ENCODE peak calls at places on chromosomes 12 and 14, in eight cellular contexts. One of them, this sample, is unnamed. For H3K27me3, the result is how much of the 10 kb centered on the place peaks cover.

GRCh38 chr14:31461545-31461944 is 4.2 kb upstream of the DTD2 start:
- DNase-seq in endodermal cell: no peak
- DNase-seq in endothelial cell of umbilical vein: no peak
- DNase-seq in dorsolateral prefrontal cortex: no peak
- DNase-seq in AG04450: no peak
- DNase-seq in transverse colon: no peak
- DNase-seq in A673: no peak
- DNase-seq in neural progenitor cell: no peak
- DNase-seq in this sample: no peak

GRCh38 chr12:92208613-92209121 is 63.0 kb upstream of the BTG1 start:
- DNase-seq in endodermal cell: no peak
- DNase-seq in endothelial cell of umbilical vein: peak
- DNase-seq in dorsolateral prefrontal cortex: no peak
- DNase-seq in AG04450: no peak
- DNase-seq in transverse colon: no peak
- DNase-seq in A673: peak
- DNase-seq in neural progenitor cell: peak
- DNase-seq in this sample: peak

GRCh38 chr12:49808686-49809368 is 19.4 kb downstream of the NCKAP5L start:
- DNase-seq in endodermal cell: peak
- DNase-seq in endothelial cell of umbilical vein: no peak
- DNase-seq in dorsolateral prefrontal cortex: peak
- DNase-seq in AG04450: no peak
- DNase-seq in transverse colon: no peak
- DNase-seq in A673: no peak
- DNase-seq in neural progenitor cell: peak
- DNase-seq in this sample: no peak

GRCh38 chr14:72924332-72924731 is 1.9 kb upstream of the DCAF4 start:
- DNase-seq in endodermal cell: peak
- DNase-seq in endothelial cell of umbilical vein: no peak
- DNase-seq in dorsolateral prefrontal cortex: no peak
- DNase-seq in AG04450: no peak
- DNase-seq in transverse colon: no peak
- DNase-seq in A673: no peak
- DNase-seq in neural progenitor cell: no peak
- DNase-seq in this sample: no peak

GRCh38 chr12:65903680-65904403 is 79.6 kb downstream of the HMGA2 start:
- DNase-seq in endodermal cell: no peak
- DNase-seq in endothelial cell of umbilical vein: no peak
- DNase-seq in dorsolateral prefrontal cortex: no peak
- DNase-seq in AG04450: no peak
- DNase-seq in transverse colon: no peak
- DNase-seq in A673: no peak
- DNase-seq in neural progenitor cell: no peak
- DNase-seq in this sample: no peak

GRCh38 chr14:57657487-57657886 is 163.8 kb upstream of the CCDC198 start:
- DNase-seq in endodermal cell: no peak
- DNase-seq in endothelial cell of umbilical vein: no peak
- DNase-seq in dorsolateral prefrontal cortex: no peak
- DNase-seq in AG04450: peak
- DNase-seq in transverse colon: no peak
- DNase-seq in A673: no peak
- DNase-seq in neural progenitor cell: no peak
- DNase-seq in this sample: no peak

GRCh38 chr12:50061946-50062725 is 4.7 kb downstream of the ASIC1 start:
- DNase-seq in endodermal cell: no peak
- DNase-seq in endothelial cell of umbilical vein: no peak
- DNase-seq in dorsolateral prefrontal cortex: no peak
- DNase-seq in AG04450: no peak
- DNase-seq in transverse colon: no peak
- DNase-seq in A673: no peak
- DNase-seq in neural progenitor cell: no peak
- DNase-seq in this sample: no peak

GRCh38 chr12:55935742-55936151 is 4.8 kb downstream of the DGKA start:
- DNase-seq in endodermal cell: peak
- DNase-seq in endothelial cell of umbilical vein: no peak
- DNase-seq in dorsolateral prefrontal cortex: no peak
- DNase-seq in AG04450: no peak
- DNase-seq in transverse colon: no peak
- DNase-seq in A673: no peak
- DNase-seq in neural progenitor cell: no peak
- DNase-seq in this sample: no peak

GRCh38 chr12:8590842-8591545 is 21.7 kb downstream of the AICDA start:
- DNase-seq in endodermal cell: peak
- DNase-seq in endothelial cell of umbilical vein: no peak
- DNase-seq in dorsolateral prefrontal cortex: no peak
- DNase-seq in AG04450: no peak
- DNase-seq in transverse colon: no peak
- DNase-seq in A673: no peak
- DNase-seq in neural progenitor cell: no peak
- DNase-seq in this sample: no peak

GRCh38 chr12:108839011-108839889 is 18.1 kb downstream of the SSH1 start:
- DNase-seq in endodermal cell: no peak
- DNase-seq in endothelial cell of umbilical vein: peak
- DNase-seq in dorsolateral prefrontal cortex: no peak
- DNase-seq in AG04450: no peak
- DNase-seq in transverse colon: no peak
- DNase-seq in A673: no peak
- DNase-seq in neural progenitor cell: no peak
- DNase-seq in this sample: no peak

GRCh38 chr12:104535383-104535782 is 78.6 kb downstream of the CHST11 start:
- DNase-seq in endodermal cell: no peak
- DNase-seq in endothelial cell of umbilical vein: no peak
- DNase-seq in dorsolateral prefrontal cortex: no peak
- DNase-seq in AG04450: peak
- DNase-seq in transverse colon: no peak
- DNase-seq in A673: no peak
- DNase-seq in neural progenitor cell: no peak
- DNase-seq in this sample: no peak

GRCh38 chr12:95574799-95575452 is 23.6 kb upstream of the USP44 start:
- DNase-seq in endodermal cell: peak
- DNase-seq in endothelial cell of umbilical vein: peak
- DNase-seq in dorsolateral prefrontal cortex: no peak
- DNase-seq in AG04450: no peak
- DNase-seq in transverse colon: no peak
- DNase-seq in A673: peak
- DNase-seq in neural progenitor cell: peak
- DNase-seq in this sample: no peak

GRCh38 chr12:9961106-9961505 is 10.1 kb upstream of the CLEC12A start:
- DNase-seq in endodermal cell: no peak
- DNase-seq in endothelial cell of umbilical vein: no peak
- DNase-seq in dorsolateral prefrontal cortex: no peak
- DNase-seq in AG04450: no peak
- DNase-seq in transverse colon: no peak
- DNase-seq in A673: no peak
- DNase-seq in neural progenitor cell: no peak
- DNase-seq in this sample: no peak

GRCh38 chr12:120231316-120232011 is 30.6 kb upstream of the RPLP0 start:
- DNase-seq in endodermal cell: peak
- DNase-seq in endothelial cell of umbilical vein: peak
- DNase-seq in dorsolateral prefrontal cortex: no peak
- DNase-seq in AG04450: peak
- DNase-seq in transverse colon: peak
- DNase-seq in A673: peak
- DNase-seq in neural progenitor cell: no peak
- DNase-seq in this sample: peak

GRCh38 chr14:96117997-96118790 is 79.0 kb downstream of the C14orf132 start:
- DNase-seq in endodermal cell: no peak
- DNase-seq in endothelial cell of umbilical vein: no peak
- DNase-seq in dorsolateral prefrontal cortex: no peak
- DNase-seq in AG04450: no peak
- DNase-seq in transverse colon: no peak
- DNase-seq in A673: no peak
- DNase-seq in neural progenitor cell: no peak
- DNase-seq in this sample: no peak

GRCh38 chr14:31059152-31059924 is 33.2 kb upstream of the STRN3 start:
- DNase-seq in endodermal cell: peak
- DNase-seq in endothelial cell of umbilical vein: no peak
- DNase-seq in dorsolateral prefrontal cortex: no peak
- DNase-seq in AG04450: peak
- DNase-seq in transverse colon: peak
- DNase-seq in A673: peak
- DNase-seq in neural progenitor cell: peak
- DNase-seq in this sample: peak

GRCh38 chr12:119992129-119992705 is 3.2 kb downstream of the BICDL1 start:
- DNase-seq in endodermal cell: no peak
- DNase-seq in endothelial cell of umbilical vein: no peak
- DNase-seq in dorsolateral prefrontal cortex: no peak
- DNase-seq in AG04450: no peak
- DNase-seq in transverse colon: no peak
- DNase-seq in A673: no peak
- DNase-seq in neural progenitor cell: no peak
- DNase-seq in this sample: no peak

GRCh38 chr14:100552524-100553125 is 34.6 kb downstream of the BEGAIN start:
- DNase-seq in endodermal cell: no peak
- DNase-seq in endothelial cell of umbilical vein: no peak
- DNase-seq in dorsolateral prefrontal cortex: no peak
- DNase-seq in AG04450: no peak
- DNase-seq in transverse colon: no peak
- DNase-seq in A673: no peak
- DNase-seq in neural progenitor cell: no peak
- DNase-seq in this sample: no peak

GRCh38 chr12:123807670-123808069 is 45.6 kb downstream of the DNAH10 start:
- DNase-seq in endodermal cell: no peak
- DNase-seq in endothelial cell of umbilical vein: no peak
- DNase-seq in dorsolateral prefrontal cortex: no peak
- DNase-seq in AG04450: no peak
- DNase-seq in transverse colon: no peak
- DNase-seq in A673: peak
- DNase-seq in neural progenitor cell: no peak
- DNase-seq in this sample: no peak

GRCh38 chr12:90333939-90334338 is 621.0 kb downstream of the CCER1 start:
- DNase-seq in endodermal cell: no peak
- DNase-seq in endothelial cell of umbilical vein: peak
- DNase-seq in dorsolateral prefrontal cortex: no peak
- DNase-seq in AG04450: no peak
- DNase-seq in transverse colon: no peak
- DNase-seq in A673: no peak
- DNase-seq in neural progenitor cell: no peak
- DNase-seq in this sample: no peak

GRCh38 chr14:42224053-42224888 is 617.6 kb downstream of the LRFN5 start:
- DNase-seq in endodermal cell: peak
- DNase-seq in endothelial cell of umbilical vein: peak
- DNase-seq in dorsolateral prefrontal cortex: peak
- DNase-seq in AG04450: peak
- DNase-seq in transverse colon: peak
- DNase-seq in A673: peak
- DNase-seq in neural progenitor cell: peak
- DNase-seq in this sample: peak

GRCh38 chr12:100326208-100326607 is 30.7 kb upstream of the SLC17A8 start:
- DNase-seq in endodermal cell: no peak
- DNase-seq in endothelial cell of umbilical vein: no peak
- DNase-seq in dorsolateral prefrontal cortex: no peak
- DNase-seq in AG04450: no peak
- DNase-seq in transverse colon: no peak
- DNase-seq in A673: no peak
- DNase-seq in neural progenitor cell: no peak
- DNase-seq in this sample: no peak

GRCh38 chr12:92408072-92408900 is 262.6 kb upstream of the BTG1 start:
- DNase-seq in endodermal cell: peak
- DNase-seq in endothelial cell of umbilical vein: peak
- DNase-seq in dorsolateral prefrontal cortex: no peak
- DNase-seq in AG04450: no peak
- DNase-seq in transverse colon: peak
- DNase-seq in A673: peak
- DNase-seq in neural progenitor cell: peak
- DNase-seq in this sample: peak

GRCh38 chr12:37672655-37673260 is 643.8 kb upstream of the ALG10B start:
- DNase-seq in endodermal cell: no peak
- DNase-seq in endothelial cell of umbilical vein: no peak
- DNase-seq in dorsolateral prefrontal cortex: no peak
- DNase-seq in AG04450: no peak
- DNase-seq in transverse colon: no peak
- DNase-seq in A673: peak
- DNase-seq in neural progenitor cell: no peak
- DNase-seq in this sample: no peak

GRCh38 chr14:69048456-69048855 is 69.4 kb upstream of the ACTN1 start:
- DNase-seq in endodermal cell: no peak
- DNase-seq in endothelial cell of umbilical vein: peak
- DNase-seq in dorsolateral prefrontal cortex: no peak
- DNase-seq in AG04450: no peak
- DNase-seq in transverse colon: peak
- DNase-seq in A673: no peak
- DNase-seq in neural progenitor cell: no peak
- DNase-seq in this sample: no peak

GRCh38 chr12:90234455-90234854 is 525.8 kb upstream of the ATP2B1 start:
- DNase-seq in endodermal cell: no peak
- DNase-seq in endothelial cell of umbilical vein: no peak
- DNase-seq in dorsolateral prefrontal cortex: no peak
- DNase-seq in AG04450: no peak
- DNase-seq in transverse colon: no peak
- DNase-seq in A673: peak
- DNase-seq in neural progenitor cell: no peak
- DNase-seq in this sample: no peak

GRCh38 chr12:5085896-5086295 is 42.2 kb downstream of the KCNA5 start:
- DNase-seq in endodermal cell: no peak
- DNase-seq in endothelial cell of umbilical vein: no peak
- DNase-seq in dorsolateral prefrontal cortex: no peak
- DNase-seq in AG04450: peak
- DNase-seq in transverse colon: no peak
- DNase-seq in A673: peak
- DNase-seq in neural progenitor cell: no peak
- DNase-seq in this sample: no peak

GRCh38 chr12:102958073-102958829 is 777 bp downstream of the ASCL1 start:
- DNase-seq in endodermal cell: peak
- DNase-seq in endothelial cell of umbilical vein: peak
- DNase-seq in dorsolateral prefrontal cortex: peak
- DNase-seq in AG04450: no peak
- DNase-seq in transverse colon: no peak
- DNase-seq in A673: no peak
- DNase-seq in neural progenitor cell: peak
- DNase-seq in this sample: peak
- H3K27me3 ChIP-seq in endodermal cell: half or more
- H3K27me3 ChIP-seq in endothelial cell of umbilical vein: under half
- H3K27me3 ChIP-seq in dorsolateral prefrontal cortex: half or more
- H3K27me3 ChIP-seq in AG04450: under half
- H3K27me3 ChIP-seq in transverse colon: half or more
- H3K27me3 ChIP-seq in A673: half or more
- H3K27me3 ChIP-seq in neural progenitor cell: half or more
- H3K27me3 ChIP-seq in this sample: under half

GRCh38 chr12:52428121-52428520 is 6.0 kb downstream of the KRT75 start:
- DNase-seq in endodermal cell: peak
- DNase-seq in endothelial cell of umbilical vein: no peak
- DNase-seq in dorsolateral prefrontal cortex: no peak
- DNase-seq in AG04450: no peak
- DNase-seq in transverse colon: no peak
- DNase-seq in A673: no peak
- DNase-seq in neural progenitor cell: no peak
- DNase-seq in this sample: no peak
- H3K27me3 ChIP-seq in endodermal cell: under half
- H3K27me3 ChIP-seq in endothelial cell of umbilical vein: under half
- H3K27me3 ChIP-seq in dorsolateral prefrontal cortex: under half
- H3K27me3 ChIP-seq in AG04450: under half
- H3K27me3 ChIP-seq in transverse colon: under half
- H3K27me3 ChIP-seq in A673: under half
- H3K27me3 ChIP-seq in neural progenitor cell: under half
- H3K27me3 ChIP-seq in this sample: half or more

GRCh38 chr12:47987411-47988072 is 16.7 kb downstream of the COL2A1 start:
- DNase-seq in endodermal cell: no peak
- DNase-seq in endothelial cell of umbilical vein: no peak
- DNase-seq in dorsolateral prefrontal cortex: peak
- DNase-seq in AG04450: no peak
- DNase-seq in transverse colon: no peak
- DNase-seq in A673: no peak
- DNase-seq in neural progenitor cell: no peak
- DNase-seq in this sample: no peak
- H3K27me3 ChIP-seq in endodermal cell: under half
- H3K27me3 ChIP-seq in endothelial cell of umbilical vein: under half
- H3K27me3 ChIP-seq in dorsolateral prefrontal cortex: under half
- H3K27me3 ChIP-seq in AG04450: under half
- H3K27me3 ChIP-seq in transverse colon: under half
- H3K27me3 ChIP-seq in A673: under half
- H3K27me3 ChIP-seq in neural progenitor cell: under half
- H3K27me3 ChIP-seq in this sample: under half

GRCh38 chr14:101560534-101561113 is 671 bp upstream of the DIO3 start:
- DNase-seq in endodermal cell: no peak
- DNase-seq in endothelial cell of umbilical vein: no peak
- DNase-seq in dorsolateral prefrontal cortex: no peak
- DNase-seq in AG04450: no peak
- DNase-seq in transverse colon: no peak
- DNase-seq in A673: no peak
- DNase-seq in neural progenitor cell: no peak
- DNase-seq in this sample: no peak
- H3K27me3 ChIP-seq in endodermal cell: half or more
- H3K27me3 ChIP-seq in endothelial cell of umbilical vein: half or more
- H3K27me3 ChIP-seq in dorsolateral prefrontal cortex: half or more
- H3K27me3 ChIP-seq in AG04450: half or more
- H3K27me3 ChIP-seq in transverse colon: half or more
- H3K27me3 ChIP-seq in A673: half or more
- H3K27me3 ChIP-seq in neural progenitor cell: half or more
- H3K27me3 ChIP-seq in this sample: half or more